ENCODE peak calls at places on chromosomes 4 and X, in seven cellular contexts. V, H, K, M, W, R and T are unnamed samples.

GRCh38 chrX:20487227-20487626 is 220.5 kb upstream of the RPS6KA3 start:
- DNase-seq in V (peak; percentile 34), H (no peak), K (no peak), M (no peak), W (no peak), R (no peak), T (peak; percentile 39)

GRCh38 chr4:6582889-6583504 is 8.0 kb downstream of the MAN2B2 start:
- DNase-seq in V (peak; percentile 65), H (no peak), K (peak; percentile 43), M (no peak), W (no peak), R (peak; percentile 12), T (peak; percentile 16)

GRCh38 chr4:184170996-184171395 is 46.7 kb downstream of the ENPP6 start:
- DNase-seq in V (peak; percentile 62), H (no peak), K (peak; percentile 58), M (no peak), W (no peak), R (no peak), T (no peak)

GRCh38 chrX:54530358-54530900 is 410 bp downstream of the GNL3L start:
- DNase-seq in V (peak; percentile 4), H (no peak), K (no peak), M (no peak), W (no peak), R (no peak), T (no peak)

GRCh38 chr4:141815646-141816045 is 179.3 kb downstream of the IL15 start:
- DNase-seq in V (no peak), H (no peak), K (no peak), M (no peak), W (no peak), R (no peak), T (no peak)

GRCh38 chr4:53899544-53900274 is 164.7 kb downstream of the CHIC2 start:
- DNase-seq in V (peak; percentile 86), H (no peak), K (no peak), M (no peak), W (no peak), R (no peak), T (no peak)

GRCh38 chrX:49089553-49089952 is 9.9 kb upstream of the WDR45 start:
- DNase-seq in V (no peak), H (no peak), K (no peak), M (no peak), W (no peak), R (no peak), T (no peak)

GRCh38 chr4:156322592-156322991 is 368.9 kb upstream of the CTSO start:
- DNase-seq in V (peak; percentile 73), H (no peak), K (no peak), M (no peak), W (no peak), R (no peak), T (no peak)

GRCh38 chr4:55117511-55117910 is 7.9 kb downstream of the KDR start:
- DNase-seq in V (peak; percentile 17), H (no peak), K (no peak), M (no peak), W (no peak), R (no peak), T (no peak)